ENCODE peak calls at places on chromosomes 12 and 14, in four cellular contexts. V, W, C and D are unnamed samples.

GRCh38 chr14:75654127-75654732 is 6.4 kb downstream of the ERG28 start:
- DNase-seq in V (peak; percentile 66), W (peak; percentile 60), C (peak; percentile 68), D (peak; percentile 86)

GRCh38 chr12:88639361-88639760 is 59.1 kb upstream of the KITLG start:
- DNase-seq in V (no peak), W (no peak), C (no peak), D (no peak)

GRCh38 chr12:8665729-8666128 is 3.1 kb upstream of the MFAP5 start:
- DNase-seq in V (no peak), W (no peak), C (no peak), D (no peak)

GRCh38 chr12:130916251-130916911 is 37.3 kb upstream of the ADGRD1 start:
- DNase-seq in V (peak; percentile 74), W (peak; percentile 42), C (peak; percentile 68), D (peak; percentile 69)

GRCh38 chr14:39491134-39491541 is 58.9 kb upstream of the FBXO33 start:
- DNase-seq in V (peak; percentile 35), W (peak; percentile 59), C (peak; percentile 7), D (no peak)

GRCh38 chr14:98069712-98070133 is 1202.3 kb downstream of the BCL11B start:
- DNase-seq in V (peak; percentile 4), W (peak; percentile 0), C (no peak), D (no peak)

GRCh38 chr12:13950502-13950901 is 30.9 kb downstream of the GRIN2B start:
- DNase-seq in V (peak; percentile 92), W (peak; percentile 13), C (no peak), D (no peak)

GRCh38 chr12:24661657-24662096 is 287.2 kb downstream of the BCAT1 start:
- DNase-seq in V (no peak), W (peak; percentile 70), C (no peak), D (no peak)

GRCh38 chr12:130240831-130241590 is 78.7 kb downstream of the FZD10 start:
- DNase-seq in V (no peak), W (no peak), C (no peak), D (no peak)

GRCh38 chr12:49370539-49370938 is 3.3 kb downstream of the SPATS2 start:
- DNase-seq in V (no peak), W (no peak), C (no peak), D (no peak)
- TF ChIP-seq NR3C1 in V (no peak), W (no peak), C (no peak), D (no peak)

GRCh38 chr14:103561381-103562134 is 899 bp downstream of the BAG5 start:
- DNase-seq in V (no peak), W (peak; percentile 27), C (peak; percentile 57), D (no peak)
- TF ChIP-seq CTCF in V (no peak), W (no peak), C (no peak), D (no peak)

DNA sequence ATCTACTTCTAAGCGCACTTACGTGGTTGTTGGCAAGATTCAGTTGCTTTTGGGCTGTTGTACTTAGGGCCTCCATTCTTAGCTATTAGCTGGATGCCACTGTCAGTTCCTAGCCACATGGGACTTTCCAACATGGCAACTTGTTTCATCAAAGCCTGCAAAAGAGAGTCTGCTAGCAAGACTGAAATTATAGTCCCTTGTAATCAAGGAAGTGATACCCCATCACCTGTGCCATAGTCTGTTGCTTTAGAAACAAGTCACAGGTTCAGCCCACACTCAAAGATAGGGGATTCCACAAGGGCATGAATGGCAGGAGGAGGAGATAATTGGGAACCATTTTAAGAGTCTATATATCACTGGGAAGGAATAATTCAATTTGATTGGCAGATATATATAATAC is 27.1 kb upstream of the SLC17A8 start:
- DNase-seq in V (no peak), W (no peak), C (no peak), D (no peak)
- TF ChIP-seq NR3C1 in V (no peak), W (no peak), C (no peak), D (no peak)

GRCh38 chr14:64340560-64341196 is 46.5 kb upstream of the ESR2 start:
- DNase-seq in V (no peak), W (no peak), C (no peak), D (no peak)

GRCh38 chr14:64338616-64339316 is 44.6 kb upstream of the ESR2 start:
- DNase-seq in V (peak; percentile 99), W (peak; percentile 93), C (peak; percentile 96), D (peak; percentile 93)

DNA sequence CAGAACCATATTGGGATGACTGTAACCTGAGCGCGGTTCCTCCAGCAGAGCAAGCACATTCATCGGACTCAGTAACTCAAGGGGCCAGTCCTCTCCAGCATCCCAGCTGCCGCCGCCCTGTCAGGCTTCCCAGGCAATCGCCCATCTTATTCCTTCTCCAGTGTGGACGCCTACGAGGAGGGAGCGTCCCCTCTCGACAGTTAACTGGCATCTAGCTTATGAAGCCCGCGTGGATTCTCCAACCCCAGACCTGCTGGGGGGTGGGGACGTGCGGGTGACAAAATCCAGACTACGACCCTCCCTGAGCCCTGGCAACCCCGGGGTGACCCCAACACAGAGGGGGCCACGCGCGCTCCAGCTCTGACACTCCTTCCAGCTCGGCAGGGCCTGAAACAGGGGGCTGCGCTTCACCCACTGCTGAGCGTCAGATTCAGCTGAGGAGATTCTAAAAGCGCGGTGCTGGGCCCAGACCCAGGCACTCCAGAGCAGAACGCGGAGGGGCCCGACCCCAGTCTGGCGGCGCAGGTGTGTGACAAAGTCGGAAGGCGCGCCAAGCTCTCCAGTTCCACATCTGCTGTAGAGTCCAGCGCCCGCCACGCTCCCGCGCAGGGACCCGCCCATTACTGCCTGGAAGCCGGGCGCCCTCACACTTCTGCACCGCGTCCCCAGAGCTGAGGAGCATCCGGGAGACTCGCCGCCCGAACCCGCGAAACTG is 43.9 kb upstream of the ESR2 start:
- DNase-seq in V (peak; percentile 77), W (peak; percentile 47), C (peak; percentile 23), D (peak; percentile 86)
- TF ChIP-seq CTCF in V (no peak), W (peak; percentile 51), C (no peak), D (no peak)

GRCh38 chr12:1851126-1851791 is 30.9 kb downstream of the LRTM2 start:
- DNase-seq in V (no peak), W (no peak), C (no peak), D (no peak)
- TF ChIP-seq NR3C1 in V (no peak), W (no peak), C (no peak), D (no peak)

GRCh38 chr12:47547077-47547476 is 158.8 kb downstream of the RPAP3 start:
- DNase-seq in V (peak; percentile 49), W (no peak), C (peak; percentile 13), D (no peak)
- TF ChIP-seq CTCF in V (no peak), W (no peak), C (peak; percentile 38), D (no peak)

GRCh38 chr14:36517242-36518030 is 2.6 kb downstream of the NKX2-1 start:
- DNase-seq in V (no peak), W (no peak), C (no peak), D (peak; percentile 39)

GRCh38 chr14:36515896-36516718 is 3.9 kb downstream of the NKX2-1 start:
- DNase-seq in V (no peak), W (no peak), C (no peak), D (no peak)

GRCh38 chr14:36518031-36518585 is 1.9 kb downstream of the NKX2-1 start:
- DNase-seq in V (no peak), W (no peak), C (no peak), D (no peak)

GRCh38 chr14:36515105-36515593 is 4.9 kb downstream of the NKX2-1 start:
- DNase-seq in V (no peak), W (no peak), C (no peak), D (peak; percentile 16)

DNA sequence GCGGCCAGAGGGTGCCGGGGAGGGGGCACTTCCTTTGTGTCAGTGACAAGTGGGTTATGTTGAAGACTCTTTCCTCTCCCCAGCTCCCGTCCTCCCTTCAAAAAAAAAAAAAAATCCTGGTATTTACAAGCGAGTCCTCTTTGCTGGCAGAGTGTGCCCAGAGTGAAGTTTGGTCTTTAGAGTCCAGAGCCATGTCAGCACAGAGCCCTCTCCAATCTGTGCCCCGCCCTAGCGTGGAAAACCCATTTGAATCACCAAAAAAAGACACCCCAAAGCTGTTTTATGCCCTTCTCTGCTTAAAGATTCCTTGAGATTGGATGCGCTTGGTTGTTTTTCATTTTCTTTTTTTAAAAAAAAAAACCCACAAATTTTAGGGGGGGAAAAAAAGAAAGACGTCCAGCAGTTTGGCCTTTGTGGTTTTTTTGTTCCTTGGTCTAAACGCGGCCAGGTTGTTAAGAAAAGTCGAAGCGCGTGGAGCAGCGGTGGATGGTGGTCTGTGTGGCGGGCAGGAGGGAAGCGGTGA is 3.3 kb downstream of the NKX2-1 start:
- DNase-seq in V (no peak), W (no peak), C (no peak), D (peak; percentile 17)
- TF ChIP-seq NR3C1 in V (no peak), W (no peak), C (no peak), D (no peak)

DNA sequence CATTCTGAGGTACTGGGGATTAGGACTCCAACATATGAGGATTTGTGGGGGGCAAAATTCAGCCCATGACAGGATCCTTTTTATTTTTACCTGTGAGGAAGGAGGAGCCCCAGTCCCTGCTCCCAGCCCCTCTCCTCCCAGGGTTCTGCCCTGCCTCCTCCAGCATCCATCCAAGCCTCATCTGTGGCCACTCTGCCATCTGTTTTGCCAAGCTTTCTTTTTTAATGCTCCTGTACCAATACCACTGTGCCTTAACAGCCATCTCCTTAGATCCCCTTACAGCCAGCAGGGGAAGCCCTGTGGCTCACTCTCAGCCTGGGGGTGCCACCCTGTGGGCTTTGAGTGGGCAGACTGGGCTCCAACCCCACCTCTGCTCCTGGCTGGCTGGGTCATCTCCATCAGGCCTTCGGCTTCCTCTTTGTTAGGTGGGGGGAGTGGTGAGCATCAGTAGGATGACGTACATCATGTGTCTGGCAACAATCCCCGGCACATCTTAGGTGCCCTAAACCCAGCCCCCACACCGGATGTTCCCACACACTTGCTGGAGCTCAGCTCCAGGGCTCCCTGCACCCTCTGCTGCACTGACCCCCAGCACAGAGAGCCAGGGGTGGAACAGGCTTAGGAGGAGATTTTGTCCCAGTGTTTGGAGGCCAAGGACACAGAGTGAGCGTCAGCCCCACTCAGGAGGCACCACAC is 40.2 kb downstream of the CYP46A1 start:
- DNase-seq in V (no peak), W (no peak), C (peak; percentile 3), D (no peak)
- TF ChIP-seq CTCF in V (no peak), W (no peak), C (no peak), D (no peak)